ENCODE peak calls at places on chromosome 3, in eight cellular contexts. C is anterior cingulate cortex; A is NCI-H69; K is stromal cell of bone marrow; N is stimulated activated CD8-positive, alpha-beta memory T cell treated with anti-CD3 and anti-CD28 coated beads, Interleukin-4, amount 100 ng/mL, for 1 hour; V is LHCN-M2; I is body of pancreas; W is progenitor cell of endocrine pancreas. B is an unnamed sample.

GRCh38 chr3:196965804-196966173 is 2.8 kb downstream of the PIGZ start:
- DNase-seq in C (no peak), I (no peak), N (no peak), A (no peak), W (no peak), K (no peak), V (no peak), B (no peak)

GRCh38 chr3:182007441-182007840 is 295.7 kb downstream of the SOX2 start:
- DNase-seq in C (no peak), K (no peak), V (no peak), I (no peak), A (no peak), W (no peak), N (no peak), B (no peak)

GRCh38 chr3:82082796-82083195 is 321.4 kb upstream of the GBE1 start:
- DNase-seq in W (no peak), N (no peak), V (no peak), A (peak; percentile 1), K (no peak), C (no peak), I (no peak), B (no peak)

GRCh38 chr3:184234224-184234623 is 4.8 kb downstream of the VWA5B2 start:
- DNase-seq in N (no peak), C (no peak), A (peak; percentile 75), V (peak; percentile 77), W (no peak), K (peak; percentile 36), I (peak; percentile 89), B (peak; percentile 60)

GRCh38 chr3:150970665-150971327 is 1.7 kb downstream of the CLRN1 start:
- DNase-seq in N (no peak), W (no peak), K (peak; percentile 45), C (no peak), A (no peak), V (peak; percentile 65), I (no peak), B (peak; percentile 6)

GRCh38 chr3:120153294-120153693 is 59.0 kb upstream of the GSK3B start:
- DNase-seq in C (no peak), W (no peak), K (peak; percentile 88), I (no peak), N (no peak), V (peak; percentile 32), A (peak; percentile 48), B (no peak)

GRCh38 chr3:190595212-190595795 is 81.4 kb downstream of the IL1RAP start:
- DNase-seq in C (no peak), I (no peak), K (no peak), W (no peak), N (no peak), V (no peak), A (no peak), B (no peak)

GRCh38 chr3:14147063-14147435 is 22.2 kb downstream of the TMEM43 start:
- DNase-seq in K (no peak), V (no peak), C (no peak), A (no peak), I (no peak), W (no peak), N (no peak), B (no peak)

GRCh38 chr3:80113331-80113730 is 345.5 kb upstream of the ROBO1 start:
- DNase-seq in V (no peak), N (no peak), I (no peak), C (no peak), W (no peak), A (no peak), K (no peak), B (no peak)

GRCh38 chr3:15498461-15499214 is 22.9 kb downstream of the COLQ start:
- DNase-seq in N (no peak), W (no peak), C (no peak), A (no peak), I (no peak), K (no peak), V (no peak), B (peak; percentile 75)

GRCh38 chr3:169104541-169104940 is 559.0 kb downstream of the MECOM start:
- DNase-seq in V (peak; percentile 91), K (peak; percentile 18), I (no peak), N (no peak), A (no peak), W (no peak), C (no peak), B (no peak)

GRCh38 chr3:188807002-188807401 is 364.8 kb upstream of the TPRG1 start:
- DNase-seq in C (no peak), K (no peak), I (no peak), A (no peak), V (peak; percentile 50), W (no peak), N (no peak), B (no peak)

GRCh38 chr3:20488101-20488500 is 302.1 kb upstream of the SGO1 start:
- DNase-seq in N (no peak), W (no peak), K (no peak), V (no peak), A (no peak), C (no peak), I (no peak), B (no peak)

GRCh38 chr3:88141458-88142083 is 8.2 kb upstream of the C3orf38 start:
- DNase-seq in A (no peak), C (no peak), K (peak; percentile 68), V (peak; percentile 95), W (no peak), I (no peak), N (no peak), B (no peak)

GRCh38 chr3:101900736-101901135 is 51.4 kb downstream of the NFKBIZ start:
- DNase-seq in A (no peak), W (no peak), N (no peak), V (no peak), I (no peak), K (no peak), C (no peak), B (no peak)

GRCh38 chr3:129286081-129286480 is 7.4 kb downstream of the HMCES start:
- DNase-seq in C (no peak), K (no peak), N (no peak), V (peak; percentile 35), A (no peak), W (no peak), I (no peak), B (no peak)

GRCh38 chr3:98814799-98815450 is 51.8 kb downstream of the ST3GAL6 start:
- DNase-seq in W (no peak), K (peak; percentile 31), C (no peak), I (no peak), A (no peak), N (no peak), V (peak; percentile 56), B (no peak)

GRCh38 chr3:129559565-129560079 is 16.6 kb downstream of the H1-8 start:
- DNase-seq in I (no peak), W (no peak), V (no peak), N (no peak), K (no peak), C (no peak), A (no peak), B (no peak)